ENCODE peak calls at places on chromosomes 5 and 9, in ten cellular contexts. J, N, P, R, E, Y, G, F, Q and C are unnamed samples. For H3K4me1, the result is how much of the 10 kb centered on the place peaks cover.

GRCh38 chr5:1322036-1322903 is 22.6 kb downstream of the CLPTM1L start:
- DNase-seq in J (no peak), N (no peak), P (peak), R (no peak), E (no peak), Y (no peak), G (peak), F (no peak), Q (peak), C (no peak)

GRCh38 chr9:122536138-122536537 is 9.0 kb upstream of the OR1N1 start:
- DNase-seq in J (no peak), N (no peak), P (no peak), R (no peak), E (no peak), Y (no peak), G (no peak), F (no peak), Q (no peak), C (no peak)

GRCh38 chr5:103475629-103476240 is 86.9 kb downstream of the NUDT12 start:
- DNase-seq in J (peak), N (no peak), P (no peak), R (no peak), E (no peak), Y (no peak), G (no peak), F (peak), Q (no peak), C (no peak)

GRCh38 chr9:81389569-81389993 is 299.8 kb downstream of the TLE1 start:
- DNase-seq in J (peak), N (no peak), P (peak), R (peak), E (peak), Y (no peak), G (no peak), F (peak), Q (peak), C (no peak)

GRCh38 chr9:96201140-96201539 is 100.8 kb downstream of the HSD17B3 start:
- DNase-seq in J (no peak), N (no peak), P (peak), R (no peak), E (no peak), Y (no peak), G (no peak), F (no peak), Q (no peak), C (no peak)

GRCh38 chr9:115930472-115930871 is 223.1 kb upstream of the PAPPA start:
- DNase-seq in J (no peak), N (no peak), P (no peak), R (no peak), E (no peak), Y (no peak), G (no peak), F (peak), Q (no peak), C (no peak)

GRCh38 chr5:140298183-140298601 is 4.7 kb downstream of the PFDN1 start:
- DNase-seq in J (no peak), N (no peak), P (no peak), R (no peak), E (no peak), Y (no peak), G (no peak), F (peak), Q (no peak), C (no peak)

GRCh38 chr5:116837876-116838568 is 263.4 kb upstream of the SEMA6A start:
- DNase-seq in J (no peak), N (no peak), P (no peak), R (no peak), E (no peak), Y (no peak), G (no peak), F (no peak), Q (no peak), C (no peak)

GRCh38 chr5:135605221-135605620 is 26.4 kb upstream of the CXCL14 start:
- DNase-seq in J (no peak), N (no peak), P (no peak), R (no peak), E (no peak), Y (no peak), G (no peak), F (no peak), Q (no peak), C (no peak)

GRCh38 chr5:142715291-142715690 is 29.4 kb upstream of the FGF1 start:
- DNase-seq in J (no peak), N (no peak), P (no peak), R (no peak), E (no peak), Y (no peak), G (no peak), F (no peak), Q (no peak), C (no peak)

GRCh38 chr5:142717582-142718215 is 31.8 kb upstream of the FGF1 start:
- DNase-seq in J (no peak), N (no peak), P (no peak), R (peak), E (no peak), Y (no peak), G (no peak), F (peak), Q (no peak), C (peak)

GRCh38 chr5:142713151-142713706 is 27.3 kb upstream of the FGF1 start:
- DNase-seq in J (peak), N (peak), P (peak), R (peak), E (peak), Y (peak), G (peak), F (peak), Q (peak), C (peak)

GRCh38 chr5:142719836-142720330 is 34.0 kb upstream of the FGF1 start:
- DNase-seq in J (no peak), N (no peak), P (no peak), R (no peak), E (no peak), Y (no peak), G (no peak), F (no peak), Q (no peak), C (no peak)

GRCh38 chr5:142716963-142717362 is 31.1 kb upstream of the FGF1 start:
- DNase-seq in J (no peak), N (no peak), P (no peak), R (peak), E (no peak), Y (peak), G (peak), F (peak), Q (peak), C (peak)
- TF ChIP-seq CTCF in J (no peak), N (peak), P (no peak), R (peak), E (peak), Y (peak), G (peak), F (peak), Q (no peak), C (peak)

GRCh38 chr9:134057311-134057665 is 10.5 kb downstream of the BRD3 start:
- DNase-seq in J (no peak), N (no peak), P (no peak), R (no peak), E (no peak), Y (peak), G (peak), F (no peak), Q (no peak), C (no peak)
- H3K4me1 ChIP-seq in J (under half), N (half or more), P (half or more), R (half or more), E (half or more), Y (half or more), G (under half), F (under half), Q (half or more), C (half or more)

DNA sequence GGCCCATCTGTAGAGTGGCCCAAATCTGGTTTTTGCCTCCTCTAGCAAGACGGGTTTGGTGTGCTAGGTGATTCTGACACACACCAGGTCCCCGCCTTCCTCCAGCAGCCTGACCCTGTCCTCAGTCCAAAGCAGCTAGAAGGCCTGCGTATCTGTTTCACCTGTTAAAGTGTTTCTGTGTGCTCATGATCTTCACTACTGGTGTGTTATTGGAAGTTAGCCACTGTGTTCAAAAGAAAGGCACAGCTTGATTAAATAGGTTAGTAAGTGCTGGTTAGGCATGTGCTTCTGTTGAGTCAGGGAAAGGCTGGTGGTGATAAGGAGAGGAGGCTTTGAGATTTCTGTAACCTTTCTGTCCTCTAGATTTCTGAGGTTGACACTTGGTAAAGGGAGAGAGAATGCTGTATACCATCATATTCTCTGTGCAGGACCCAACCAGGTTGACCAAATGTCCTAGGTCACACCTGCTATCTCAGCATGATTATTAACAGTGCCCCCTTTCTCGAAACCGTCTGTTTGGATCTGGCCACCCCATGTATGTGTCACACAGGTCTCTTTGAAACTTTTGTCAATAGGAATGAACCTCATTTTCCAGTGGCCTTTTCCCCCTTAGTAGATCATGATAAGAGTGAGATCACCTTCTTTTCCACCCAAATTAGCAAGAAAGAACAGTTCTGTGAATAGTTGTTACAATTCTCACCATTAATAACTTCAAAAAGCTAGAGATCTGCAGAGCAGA is 58.8 kb downstream of the ARHGAP26 start:
- DNase-seq in J (no peak), N (no peak), P (no peak), R (no peak), E (no peak), Y (no peak), G (no peak), F (no peak), Q (no peak), C (peak)
- H3K4me3 ChIP-seq in J (no peak), N (no peak), P (no peak), R (no peak), E (no peak), Y (no peak), G (no peak), F (no peak), Q (no peak), C (no peak)

DNA sequence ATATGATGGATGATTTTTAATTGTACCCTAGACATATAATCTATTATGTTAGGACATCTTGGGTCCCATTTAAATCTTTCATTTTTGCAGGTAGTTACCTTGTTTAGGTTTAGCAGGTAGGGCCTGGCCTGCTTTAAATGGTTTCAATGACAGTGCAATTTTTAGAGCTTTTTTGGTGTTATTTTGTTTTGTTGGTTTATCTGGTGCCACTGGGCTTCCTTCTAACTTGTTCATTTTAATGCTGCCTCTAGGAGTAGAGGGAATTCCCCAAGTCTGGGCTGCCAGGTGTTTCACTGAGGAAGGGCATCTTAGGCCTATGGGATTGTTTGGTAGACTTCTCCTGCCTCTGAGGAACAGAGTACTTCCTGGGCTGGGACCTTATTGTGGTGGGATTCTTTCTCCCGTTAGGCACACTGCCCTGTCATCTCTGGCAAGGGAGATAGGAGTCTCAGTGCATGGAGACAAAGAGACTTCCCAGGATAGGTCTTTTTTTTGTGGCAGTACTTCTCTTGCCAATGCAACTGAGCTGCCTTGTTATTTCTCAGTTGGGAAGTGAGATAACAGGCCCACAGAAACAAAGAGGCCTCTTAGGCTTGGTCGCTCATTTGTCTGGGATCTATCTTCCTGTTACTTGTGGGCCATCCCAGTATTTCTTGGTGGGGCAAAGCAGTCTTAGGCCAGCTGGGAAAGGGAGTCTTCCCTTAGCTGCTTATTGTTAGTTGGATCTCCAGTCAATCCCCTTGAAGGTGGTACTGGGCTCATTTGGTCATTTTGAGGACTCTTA is 282.9 kb downstream of the FER start:
- DNase-seq in J (no peak), N (no peak), P (no peak), R (no peak), E (no peak), Y (no peak), G (no peak), F (no peak), Q (no peak), C (no peak)
- TF ChIP-seq CTCF in J (no peak), N (no peak), P (no peak), R (no peak), E (no peak), Y (no peak), G (no peak), F (no peak), Q (no peak), C (no peak)

DNA sequence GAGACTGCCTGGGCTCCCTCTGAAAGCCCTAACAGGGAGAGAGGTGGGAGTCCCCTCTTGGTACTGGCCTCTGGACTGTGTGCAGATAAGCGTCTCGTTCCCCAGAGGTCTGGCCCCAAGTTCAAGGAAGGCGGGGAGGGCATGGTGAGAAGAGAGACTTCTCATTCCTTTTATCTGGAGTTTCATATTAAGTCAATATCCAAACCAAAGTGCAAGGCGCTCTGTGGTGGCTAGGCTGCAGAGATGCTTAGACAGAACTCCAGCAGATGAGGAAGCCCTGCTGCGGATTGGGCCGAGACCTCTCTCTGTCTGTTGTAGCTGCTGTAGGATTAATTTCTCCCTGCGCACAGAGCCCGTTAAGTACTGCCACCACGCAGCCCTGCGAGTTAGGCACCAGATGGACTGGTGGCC is 16.0 kb downstream of the MVB12B start:
- DNase-seq in J (no peak), N (no peak), P (no peak), R (no peak), E (no peak), Y (no peak), G (no peak), F (no peak), Q (no peak), C (no peak)
- H3K4me1 ChIP-seq in J (under half), N (under half), P (under half), R (under half), E (under half), Y (under half), G (under half), F (under half), Q (under half), C (under half)

GRCh38 chr9:93066978-93067603 is 8.6 kb downstream of the SUSD3 start:
- DNase-seq in J (no peak), N (no peak), P (no peak), R (no peak), E (no peak), Y (no peak), G (no peak), F (no peak), Q (no peak), C (no peak)

GRCh38 chr9:93062364-93062763 is 3.9 kb downstream of the SUSD3 start:
- DNase-seq in J (no peak), N (no peak), P (no peak), R (no peak), E (no peak), Y (no peak), G (no peak), F (no peak), Q (no peak), C (no peak)

GRCh38 chr9:93065321-93065720 is 6.8 kb downstream of the SUSD3 start:
- DNase-seq in J (no peak), N (no peak), P (no peak), R (no peak), E (no peak), Y (no peak), G (no peak), F (no peak), Q (no peak), C (no peak)

GRCh38 chr9:93061791-93062299 is 3.3 kb downstream of the SUSD3 start:
- DNase-seq in J (no peak), N (no peak), P (no peak), R (peak), E (no peak), Y (no peak), G (no peak), F (no peak), Q (no peak), C (no peak)

DNA sequence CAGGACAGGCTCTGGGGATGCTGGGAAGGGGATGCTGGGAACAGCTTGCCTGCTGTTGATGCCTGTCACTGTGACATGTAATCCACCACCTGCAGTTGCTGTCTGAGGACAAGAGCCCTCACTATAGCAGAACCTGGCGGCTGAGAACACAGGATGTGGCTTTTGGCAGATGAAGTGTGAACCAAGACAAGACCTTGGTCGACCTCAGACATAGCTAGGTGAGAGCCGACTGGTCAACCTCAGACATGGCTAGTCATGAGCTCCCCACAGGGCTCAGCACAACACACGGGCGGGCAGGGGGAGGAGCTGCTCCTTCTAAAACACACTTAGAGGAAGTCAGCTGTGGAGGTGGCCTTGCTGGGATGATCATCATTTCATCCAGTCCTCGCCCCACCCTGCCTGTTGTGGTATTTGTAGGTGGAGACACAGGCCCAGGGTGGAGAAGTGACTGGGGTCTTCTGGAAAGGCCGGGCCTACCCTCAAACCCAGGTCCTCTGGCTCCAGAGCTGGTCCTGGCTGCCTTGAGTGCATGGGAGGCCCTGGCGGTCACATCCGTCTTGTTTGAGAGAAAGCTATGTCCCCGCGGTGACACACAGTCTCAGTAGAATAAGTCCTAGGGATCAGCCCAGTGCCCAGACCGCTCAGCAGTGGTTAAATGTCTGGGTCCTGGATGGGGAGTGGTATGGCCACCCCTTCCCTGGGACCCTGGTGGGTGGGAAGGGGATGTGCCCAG is 6.1 kb downstream of the SUSD3 start:
- DNase-seq in J (no peak), N (peak), P (no peak), R (peak), E (no peak), Y (peak), G (no peak), F (no peak), Q (no peak), C (peak)
- H3K4me3 ChIP-seq in J (no peak), N (no peak), P (no peak), R (no peak), E (no peak), Y (no peak), G (no peak), F (no peak), Q (no peak), C (no peak)

GRCh38 chr5:73945505-73945904 is 319.5 kb downstream of the ARHGEF28 start:
- DNase-seq in J (peak), N (no peak), P (no peak), R (peak), E (no peak), Y (no peak), G (no peak), F (no peak), Q (no peak), C (no peak)
- TF ChIP-seq CTCF in J (peak), N (no peak), P (no peak), R (no peak), E (no peak), Y (peak), G (no peak), F (no peak), Q (no peak), C (no peak)

DNA sequence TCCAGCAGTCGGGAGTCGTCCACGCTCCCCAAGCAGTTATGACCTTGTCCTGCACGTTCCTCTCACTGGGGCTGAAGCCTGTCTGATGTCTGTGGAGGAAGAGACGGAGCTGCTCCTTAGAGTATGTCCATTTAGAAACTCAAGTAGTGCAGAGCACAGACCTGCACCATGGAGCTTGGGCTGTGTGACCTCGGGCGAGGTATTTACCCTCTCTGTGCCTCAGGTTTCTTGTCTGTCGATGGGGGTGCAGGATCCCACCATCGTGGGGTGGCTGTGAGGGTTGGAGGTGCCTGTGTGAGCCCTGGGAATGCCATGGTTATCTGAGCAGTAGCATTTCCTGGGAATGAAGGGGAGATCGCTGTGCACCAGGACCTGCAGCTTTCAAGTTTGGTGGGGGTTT is 14.2 kb downstream of the TRAF2 start:
- DNase-seq in J (no peak), N (no peak), P (no peak), R (no peak), E (no peak), Y (no peak), G (no peak), F (no peak), Q (no peak), C (no peak)
- H3K4me1 ChIP-seq in J (under half), N (under half), P (under half), R (half or more), E (under half), Y (under half), G (under half), F (under half), Q (under half), C (half or more)

DNA sequence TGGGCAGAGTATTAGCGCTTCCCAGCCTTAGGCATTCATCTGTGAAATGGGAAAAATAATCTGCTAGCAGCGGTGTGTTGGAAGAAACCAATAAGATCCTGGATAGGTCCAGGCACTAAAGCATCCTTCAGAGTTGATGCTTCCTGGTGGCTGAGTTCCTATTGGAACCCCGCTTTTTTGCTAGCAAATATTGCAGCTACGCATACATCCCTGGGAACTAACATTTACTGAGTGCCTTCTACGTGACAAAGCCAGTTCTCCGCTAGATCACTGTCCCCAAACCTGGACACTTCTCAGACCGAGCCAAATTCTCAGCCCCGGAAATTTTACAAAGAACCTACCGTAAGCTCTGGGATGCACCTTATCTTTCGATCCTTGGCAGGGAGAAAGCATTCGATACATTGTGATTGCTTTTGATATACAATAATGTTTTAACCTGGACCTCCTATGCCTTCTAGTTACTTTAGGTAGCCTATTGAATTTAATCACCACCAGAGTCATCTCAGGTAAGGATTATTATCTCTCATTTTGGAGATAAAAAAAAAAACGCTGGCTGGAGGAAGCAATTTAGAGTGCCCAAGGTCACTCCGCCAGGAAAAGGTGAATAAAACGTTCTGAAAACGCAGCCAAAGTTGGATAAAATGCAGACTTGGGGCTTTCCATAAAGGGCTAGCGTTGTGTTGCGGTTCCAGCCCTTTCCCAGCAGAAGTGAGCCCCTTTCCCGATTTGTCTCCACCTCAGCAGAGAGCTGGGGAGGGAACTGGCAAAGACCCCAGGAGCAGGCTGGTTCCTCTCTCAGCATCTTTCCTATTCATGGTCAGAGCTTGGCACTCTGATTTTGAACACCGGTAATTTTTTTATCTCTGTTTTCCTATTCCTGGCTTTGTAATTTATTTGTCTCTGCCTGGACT is 2.6 kb upstream of the MSX2 start:
- DNase-seq in J (no peak), N (no peak), P (peak), R (no peak), E (no peak), Y (no peak), G (no peak), F (no peak), Q (no peak), C (no peak)
- H3K4me3 ChIP-seq in J (peak), N (no peak), P (peak), R (no peak), E (peak), Y (peak), G (peak), F (peak), Q (no peak), C (no peak)